ENCODE peak calls at places on chromosomes 7 and 10, in seven cellular contexts. T is AG04449, K is body of pancreas, D is psoas muscle, L is hepatocyte, J is brain microvascular endothelial cell, Q is fibroblast of pulmonary artery. C is an unnamed sample.

GRCh38 chr10:717458-717857 is 28.0 kb upstream of the DIP2C start:
- DNase-seq in T (no peak), K (no peak), D (no peak), Q (no peak), J (no peak), L (no peak), C (no peak)

GRCh38 chr10:93991596-93992284 is 2.0 kb upstream of the PLCE1 start:
- DNase-seq in D (peak; percentile 52), T (no peak), J (peak; percentile 79), Q (peak; percentile 79), K (peak; percentile 65), L (peak; percentile 79), C (no peak)

GRCh38 chr7:39898867-39899266 is 51.2 kb upstream of the CDK13 start:
- DNase-seq in L (no peak), Q (no peak), K (no peak), J (no peak), T (no peak), D (no peak), C (no peak)

GRCh38 chr10:30550967-30551815 is 78.4 kb downstream of the LYZL2 start:
- DNase-seq in T (no peak), D (no peak), L (no peak), Q (no peak), K (no peak), J (no peak), C (no peak)

GRCh38 chr7:19939746-19940145 is 166.3 kb upstream of the TMEM196 start:
- DNase-seq in K (no peak), L (no peak), D (no peak), Q (peak; percentile 50), J (peak; percentile 77), T (peak; percentile 29), C (peak; percentile 49)

GRCh38 chr10:97925308-97925938 is 75.8 kb downstream of the GOLGA7B start:
- DNase-seq in L (no peak), J (no peak), Q (no peak), K (no peak), T (no peak), D (no peak), C (no peak)

GRCh38 chr7:24781106-24781505 is 23.8 kb upstream of the GSDME start:
- DNase-seq in D (no peak), J (no peak), L (no peak), T (no peak), K (peak; percentile 42), Q (no peak), C (no peak)

GRCh38 chr10:29870522-29871044 is 188.8 kb downstream of the JCAD start:
- DNase-seq in Q (no peak), L (no peak), J (no peak), T (no peak), D (no peak), K (no peak), C (no peak)

GRCh38 chr7:64947252-64948000 is 43.4 kb downstream of the ZNF117 start:
- DNase-seq in L (peak; percentile 43), J (no peak), Q (no peak), K (no peak), D (no peak), T (no peak), C (no peak)

GRCh38 chr7:48426331-48426965 is 255.2 kb downstream of the ABCA13 start:
- DNase-seq in L (no peak), K (no peak), Q (no peak), J (no peak), D (no peak), T (no peak), C (no peak)

GRCh38 chr7:85452674-85453073 is 265.8 kb upstream of the SEMA3D start:
- DNase-seq in Q (peak; percentile 16), D (no peak), K (no peak), T (no peak), J (no peak), L (no peak), C (no peak)

GRCh38 chr7:20241491-20242261 is 24.5 kb upstream of the MACC1 start:
- DNase-seq in T (peak; percentile 78), J (peak; percentile 76), K (no peak), Q (peak; percentile 83), D (no peak), L (no peak), C (peak; percentile 95)

GRCh38 chr7:5363729-5364128 is 59.9 kb downstream of the TNRC18 start:
- DNase-seq in J (no peak), T (no peak), K (no peak), Q (no peak), D (no peak), L (no peak), C (no peak)

GRCh38 chr7:144468990-144469732 is 65.7 kb upstream of the NOBOX start:
- DNase-seq in D (no peak), Q (peak; percentile 40), L (peak; percentile 66), K (peak; percentile 3), J (peak; percentile 27), T (no peak), C (no peak)

GRCh38 chr10:130179640-130180039 is 43.4 kb downstream of the GLRX3 start:
- DNase-seq in D (no peak), T (peak; percentile 34), L (peak; percentile 71), J (peak; percentile 80), Q (peak; percentile 89), K (no peak), C (peak; percentile 27)

GRCh38 chr10:69496352-69497234 is 45.3 kb downstream of the TSPAN15 start:
- DNase-seq in D (peak; percentile 67), K (no peak), J (no peak), Q (no peak), T (no peak), L (no peak), C (no peak)

GRCh38 chr7:121288894-121289293 is 39.9 kb upstream of the WNT16 start:
- DNase-seq in D (no peak), Q (peak; percentile 67), L (no peak), K (no peak), J (peak; percentile 61), T (no peak), C (peak; percentile 53)

GRCh38 chr10:4240641-4241197 is 455.7 kb upstream of the KLF6 start:
- DNase-seq in K (no peak), Q (peak; percentile 81), T (peak; percentile 84), J (peak; percentile 80), D (no peak), L (no peak), C (peak; percentile 77)

GRCh38 chr10:84429926-84430520 is 101.6 kb downstream of the CCSER2 start:
- DNase-seq in K (peak; percentile 65), D (peak; percentile 34), T (no peak), J (peak; percentile 45), L (peak; percentile 70), Q (peak; percentile 69), C (no peak)

GRCh38 chr7:100546129-100546867 is 7.3 kb downstream of the AGFG2 start:
- DNase-seq in T (no peak), Q (no peak), K (peak; percentile 50), J (no peak), D (no peak), L (peak; percentile 49), C (no peak)

GRCh38 chr10:93403741-93404354 is 78.3 kb downstream of the MYOF start:
- DNase-seq in L (no peak), J (no peak), D (no peak), K (no peak), T (no peak), Q (no peak), C (no peak)

GRCh38 chr10:11515596-11516418 is 95.6 kb downstream of the USP6NL start:
- DNase-seq in D (no peak), Q (peak; percentile 83), K (peak; percentile 76), T (no peak), J (peak; percentile 54), L (peak; percentile 70), C (no peak)

GRCh38 chr10:132904169-132904813 is 38.1 kb downstream of the CFAP46 start:
- DNase-seq in T (no peak), J (no peak), D (no peak), K (peak; percentile 30), Q (peak; percentile 50), L (peak; percentile 66), C (no peak)

GRCh38 chr10:91540714-91541113 is 92.2 kb downstream of the PPP1R3C start:
- DNase-seq in L (no peak), J (no peak), K (no peak), T (no peak), D (no peak), Q (no peak), C (no peak)

GRCh38 chr7:113504142-113504541 is 385.8 kb upstream of the SMIM30 start:
- DNase-seq in L (no peak), K (no peak), D (no peak), J (no peak), Q (no peak), T (no peak), C (no peak)

GRCh38 chr7:137421389-137421788 is 77.9 kb upstream of the PTN start:
- DNase-seq in K (no peak), D (no peak), T (no peak), L (no peak), J (no peak), Q (peak; percentile 18), C (no peak)

GRCh38 chr7:12257582-12257981 is 46.5 kb downstream of the TMEM106B start:
- DNase-seq in Q (peak; percentile 25), D (no peak), L (no peak), J (peak; percentile 36), T (no peak), K (no peak), C (no peak)
- H3K4me3 ChIP-seq in Q (no peak overlapping the region), D (no peak overlapping the region), L (no peak overlapping the region), J (no peak overlapping the region), T (no peak overlapping the region), K (no peak overlapping the region), C (no peak overlapping the region)

GRCh38 chr7:101669307-101669706 is 40.2 kb upstream of the MYL10 start:
- DNase-seq in Q (no peak), T (no peak), L (no peak), D (no peak), J (no peak), K (no peak), C (no peak)
- TF ChIP-seq CTCF in Q (peak; percentile 29), T (peak; percentile 9), L (no peak), D (peak; percentile 7), J (peak; percentile 50), K (no peak), C (peak; percentile 37)

GRCh38 chr7:140923358-140924006 is 1.2 kb downstream of the BRAF start:
- DNase-seq in D (no peak), L (peak; percentile 23), T (no peak), Q (peak; percentile 32), J (peak; percentile 4), K (peak; percentile 4), C (no peak)

GRCh38 chr7:140920745-140921144 is 4.0 kb downstream of the BRAF start:
- DNase-seq in D (no peak), J (no peak), Q (no peak), K (no peak), L (no peak), T (no peak), C (no peak)

GRCh38 chr7:140924019-140924820 is 509 bp downstream of the BRAF start:
- DNase-seq in J (peak; percentile 64), K (peak; percentile 72), D (peak; percentile 76), L (peak; percentile 88), T (no peak), Q (peak; percentile 59), C (peak; percentile 14)

GRCh38 chr7:140924821-140925421 is at the start of gene BRAF:
- DNase-seq in D (peak; percentile 90), Q (peak; percentile 93), J (peak; percentile 79), K (peak; percentile 88), L (peak; percentile 95), T (peak; percentile 33), C (peak; percentile 37)

GRCh38 chr7:140922741-140923345 is 1.9 kb downstream of the BRAF start:
- DNase-seq in K (no peak), Q (no peak), D (no peak), J (no peak), L (no peak), T (no peak), C (no peak)
- H3K4me3 ChIP-seq in K (no peak overlapping the region), Q (peak overlapping the region; percentile 67), D (peak overlapping the region; percentile 84), J (no peak overlapping the region), L (peak overlapping the region; percentile 94), T (peak overlapping the region; percentile 82), C (no peak overlapping the region)

GRCh38 chr10:63192826-63193225 is 59.7 kb downstream of the NRBF2 start:
- DNase-seq in L (no peak), K (no peak), J (no peak), Q (peak; percentile 68), T (no peak), D (no peak), C (no peak)
- TF ChIP-seq CTCF in L (no peak), K (no peak), J (no peak), Q (no peak), T (no peak), D (no peak), C (no peak)